ENCODE peak calls at places on chromosomes 3 and 15, in four cellular contexts. One of them, this sample, is unnamed.

GRCh38 chr3:113421082-113421481 is 20.2 kb downstream of the CFAP44 start:
- DNase-seq in MV-4-11: no peak
- DNase-seq in effector CD4-positive, alpha-beta T cell: no peak
- DNase-seq in HuH-7.5: no peak
- DNase-seq in this sample: no peak

GRCh38 chr15:36373549-36373948 is 205.9 kb upstream of the CDIN1 start:
- DNase-seq in effector CD4-positive, alpha-beta T cell: no peak
- DNase-seq in MV-4-11: no peak
- DNase-seq in HuH-7.5: no peak
- DNase-seq in this sample: no peak

GRCh38 chr15:70406624-70407390 is 309.1 kb upstream of the TLE3 start:
- DNase-seq in HuH-7.5: no peak
- DNase-seq in MV-4-11: no peak
- DNase-seq in effector CD4-positive, alpha-beta T cell: no peak
- DNase-seq in this sample: no peak

GRCh38 chr3:195039180-195039843 is 231.6 kb downstream of the XXYLT1 start:
- DNase-seq in effector CD4-positive, alpha-beta T cell: no peak
- DNase-seq in HuH-7.5: no peak
- DNase-seq in MV-4-11: no peak
- DNase-seq in this sample: no peak

GRCh38 chr3:23153034-23153433 is 50.1 kb upstream of the UBE2E2 start:
- DNase-seq in effector CD4-positive, alpha-beta T cell: no peak
- DNase-seq in MV-4-11: no peak
- DNase-seq in HuH-7.5: no peak
- DNase-seq in this sample: no peak

GRCh38 chr3:55166577-55167555 is 239.0 kb upstream of the LRTM1 start:
- DNase-seq in effector CD4-positive, alpha-beta T cell: no peak
- DNase-seq in MV-4-11: peak
- DNase-seq in HuH-7.5: no peak
- DNase-seq in this sample: no peak

GRCh38 chr3:100400424-100400781 is 486 bp downstream of the TOMM70 start:
- DNase-seq in effector CD4-positive, alpha-beta T cell: peak
- DNase-seq in HuH-7.5: no peak
- DNase-seq in MV-4-11: peak
- DNase-seq in this sample: peak

GRCh38 chr15:70530035-70530499 is 233.3 kb downstream of the UACA start:
- DNase-seq in effector CD4-positive, alpha-beta T cell: no peak
- DNase-seq in HuH-7.5: no peak
- DNase-seq in MV-4-11: no peak
- DNase-seq in this sample: no peak

GRCh38 chr3:98962189-98962930 is 60.9 kb upstream of the DCBLD2 start:
- DNase-seq in HuH-7.5: no peak
- DNase-seq in effector CD4-positive, alpha-beta T cell: no peak
- DNase-seq in MV-4-11: no peak
- DNase-seq in this sample: no peak

GRCh38 chr3:124812291-124813265 is 74.6 kb downstream of the ITGB5 start:
- DNase-seq in HuH-7.5: peak
- DNase-seq in effector CD4-positive, alpha-beta T cell: no peak
- DNase-seq in MV-4-11: peak
- DNase-seq in this sample: no peak

GRCh38 chr15:71151061-71151460 is 35.8 kb downstream of the THSD4 start:
- DNase-seq in HuH-7.5: no peak
- DNase-seq in MV-4-11: no peak
- DNase-seq in effector CD4-positive, alpha-beta T cell: no peak
- DNase-seq in this sample: no peak

GRCh38 chr3:25662921-25663320 is 1.8 kb downstream of the TOP2B start:
- DNase-seq in MV-4-11: no peak
- DNase-seq in effector CD4-positive, alpha-beta T cell: no peak
- DNase-seq in HuH-7.5: no peak
- DNase-seq in this sample: no peak

GRCh38 chr15:65100427-65100826 is 14.6 kb downstream of the UBAP1L start:
- DNase-seq in MV-4-11: no peak
- DNase-seq in HuH-7.5: no peak
- DNase-seq in effector CD4-positive, alpha-beta T cell: no peak
- DNase-seq in this sample: no peak

GRCh38 chr3:194736896-194737600 is 51.4 kb downstream of the FAM43A start:
- DNase-seq in HuH-7.5: no peak
- DNase-seq in effector CD4-positive, alpha-beta T cell: no peak
- DNase-seq in MV-4-11: peak
- DNase-seq in this sample: no peak

GRCh38 chr3:165254812-165255211 is 58.6 kb upstream of the SLITRK3 start:
- DNase-seq in HuH-7.5: peak
- DNase-seq in MV-4-11: no peak
- DNase-seq in effector CD4-positive, alpha-beta T cell: no peak
- DNase-seq in this sample: no peak